ENCODE peak calls at places on chromosomes 13 and 19, in ten cellular contexts. J is fibroblast of mammary gland; U is Panc1; R is choroid plexus epithelial cell; Z is GM23248; B is IMR-90; L is ascending aorta; F is CD4-positive, CD25-positive, alpha-beta regulatory T cell; D is tibial artery; E is PC-3. I is an unnamed sample.

GRCh38 chr13:46575843-46576242 is 22.9 kb downstream of the LRCH1 start:
- DNase-seq in L (no peak), J (peak; percentile 91), U (no peak), D (no peak), B (peak; percentile 89), E (peak; percentile 53), Z (peak; percentile 91), R (peak; percentile 62), F (no peak), I (no peak)

GRCh38 chr19:10113964-10114650 is 2.6 kb downstream of the P2RY11 start:
- DNase-seq in Z (peak; percentile 18), E (peak; percentile 11), R (no peak), D (no peak), B (no peak), F (no peak), J (no peak), L (no peak), U (no peak), I (no peak)

GRCh38 chr19:29623726-29624488 is 17.8 kb downstream of the POP4 start:
- DNase-seq in D (no peak), J (no peak), Z (no peak), F (no peak), R (no peak), U (no peak), B (no peak), L (no peak), E (no peak), I (no peak)

GRCh38 chr19:38665950-38666661 is 18.7 kb downstream of the ACTN4 start:
- DNase-seq in E (peak; percentile 66), D (peak; percentile 84), R (no peak), J (no peak), Z (peak; percentile 54), F (no peak), B (peak; percentile 51), U (no peak), L (no peak), I (no peak)

GRCh38 chr13:44429311-44429710 is 55.7 kb downstream of the SERP2 start:
- DNase-seq in L (no peak), R (no peak), E (no peak), F (no peak), D (no peak), U (no peak), B (no peak), J (no peak), Z (no peak), I (no peak)

GRCh38 chr19:3980353-3981251 is 4.7 kb downstream of the EEF2 start:
- DNase-seq in B (no peak), E (no peak), R (no peak), U (no peak), F (no peak), Z (peak; percentile 19), J (no peak), L (no peak), D (no peak), I (no peak)

GRCh38 chr13:44734204-44734707 is 158.1 kb upstream of the TSC22D1 start:
- DNase-seq in J (peak; percentile 82), D (no peak), Z (peak; percentile 60), E (peak; percentile 69), L (no peak), B (peak; percentile 34), U (no peak), R (peak; percentile 28), F (no peak), I (peak; percentile 11)

GRCh38 chr19:48629599-48630288 is 7.4 kb downstream of the DBP start:
- DNase-seq in U (no peak), J (no peak), B (no peak), F (no peak), L (no peak), Z (peak; percentile 41), E (no peak), D (peak; percentile 77), R (peak; percentile 79), I (no peak)

GRCh38 chr19:18289471-18290066 is 8.1 kb upstream of the JUND start:
- DNase-seq in B (no peak), F (no peak), L (no peak), E (no peak), U (no peak), Z (no peak), D (no peak), R (no peak), J (no peak), I (no peak)

GRCh38 chr19:18290250-18291018 is 9.0 kb upstream of the JUND start:
- DNase-seq in E (no peak), Z (peak; percentile 39), F (peak; percentile 72), R (no peak), U (no peak), D (peak; percentile 90), L (peak; percentile 45), B (peak; percentile 52), J (no peak), I (no peak)

GRCh38 chr19:18292460-18292809 is 11.0 kb upstream of the JUND start:
- DNase-seq in R (no peak), F (no peak), B (no peak), J (no peak), D (no peak), U (no peak), E (no peak), L (no peak), Z (no peak), I (no peak)

GRCh38 chr19:18291590-18292459 is 10.4 kb upstream of the JUND start:
- DNase-seq in Z (peak; percentile 86), D (peak; percentile 96), B (peak; percentile 75), U (no peak), R (peak; percentile 87), E (peak; percentile 35), F (peak; percentile 72), L (peak; percentile 81), J (peak; percentile 77), I (no peak)

GRCh38 chr19:18291019-18291524 is 9.7 kb upstream of the JUND start:
- DNase-seq in R (no peak), F (peak; percentile 13), U (no peak), D (peak; percentile 77), L (no peak), B (no peak), J (no peak), E (no peak), Z (no peak), I (no peak)
- H3K4me3 ChIP-seq in R (peak overlapping the region; percentile 69), F (no peak overlapping the region), U (peak overlapping the region; percentile 43), D (peak overlapping the region; percentile 64), L (peak overlapping the region; percentile 72), B (peak overlapping the region; percentile 12), J (peak overlapping the region; percentile 64), E (no peak overlapping the region), Z (peak overlapping the region; percentile 72), I (peak overlapping the region; percentile 69)

GRCh38 chr19:57803594-57804325 is 11.0 kb downstream of the ZNF552 start:
- DNase-seq in Z (peak; percentile 78), B (peak; percentile 79), F (no peak), U (no peak), D (no peak), L (no peak), E (peak; percentile 54), J (peak; percentile 62), R (peak; percentile 80), I (peak; percentile 48)

GRCh38 chr19:57800696-57801095 is 14.0 kb downstream of the ZNF552 start:
- DNase-seq in F (no peak), B (no peak), L (no peak), Z (no peak), U (no peak), R (no peak), D (no peak), J (no peak), E (no peak), I (no peak)

GRCh38 chr19:57807541-57807940 is 7.2 kb downstream of the ZNF552 start:
- DNase-seq in L (no peak), E (no peak), J (peak; percentile 55), Z (peak; percentile 51), D (no peak), B (no peak), R (peak; percentile 56), F (no peak), U (no peak), I (no peak)

GRCh38 chr19:57802269-57802668 is 12.4 kb downstream of the ZNF552 start:
- DNase-seq in R (no peak), E (no peak), F (no peak), J (no peak), L (no peak), U (no peak), Z (no peak), D (no peak), B (no peak), I (no peak)

DNA sequence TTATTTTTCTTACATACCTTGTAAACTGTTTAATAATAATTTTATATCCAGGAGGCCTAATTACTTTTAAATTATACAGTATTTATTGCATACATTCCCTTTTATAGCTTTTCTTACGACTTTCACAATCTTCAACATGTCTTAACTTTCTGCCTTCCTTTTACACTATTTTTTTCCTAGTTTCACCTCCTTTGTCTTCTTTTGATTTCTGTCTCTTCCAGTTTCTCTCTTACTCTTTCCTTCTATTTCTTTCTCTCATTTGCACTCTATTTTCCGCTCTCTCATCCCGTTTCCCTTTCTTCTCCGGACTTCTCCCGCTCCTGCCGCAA is 11.5 kb downstream of the ZNF552 start:
- DNase-seq in L (no peak), D (no peak), E (no peak), Z (no peak), F (no peak), U (no peak), J (no peak), B (no peak), R (no peak), I (no peak)
- H3K4me3 ChIP-seq in L (peak overlapping the region; percentile 54), D (peak overlapping the region; percentile 60), E (peak overlapping the region; percentile 62), Z (peak overlapping the region; percentile 94), F (no peak overlapping the region), U (peak overlapping the region; percentile 49), J (peak overlapping the region; percentile 72), B (peak overlapping the region; percentile 59), R (peak overlapping the region; percentile 77), I (peak overlapping the region; percentile 80)

DNA sequence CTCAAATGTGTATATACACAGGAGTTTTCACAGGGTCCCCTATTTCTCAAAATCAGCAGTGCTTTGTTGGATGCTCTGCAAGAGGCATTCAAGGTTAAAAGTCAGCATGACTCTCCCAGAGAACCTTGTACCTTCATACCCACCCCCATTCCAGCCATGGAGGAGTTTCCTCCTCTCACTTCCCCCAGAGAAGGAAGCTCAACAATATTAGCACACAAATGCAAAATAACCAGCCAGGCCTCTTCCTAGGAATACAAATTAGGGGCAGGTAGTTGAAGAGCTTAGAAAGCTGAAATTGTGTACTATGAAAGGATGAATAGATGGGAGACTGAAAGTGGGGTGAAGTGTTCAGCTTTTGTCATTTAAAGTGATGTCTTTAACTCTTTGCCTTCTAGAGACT is 43.8 kb downstream of the SPRY2 start:
- DNase-seq in F (no peak), L (no peak), B (no peak), Z (no peak), J (no peak), D (no peak), R (no peak), E (no peak), U (no peak), I (no peak)
- H3K4me3 ChIP-seq in F (no peak overlapping the region), L (no peak overlapping the region), B (no peak overlapping the region), Z (no peak overlapping the region), J (no peak overlapping the region), D (no peak overlapping the region), R (no peak overlapping the region), E (no peak overlapping the region), U (no peak overlapping the region), I (no peak overlapping the region)

GRCh38 chr19:18429717-18430416 is 8.1 kb downstream of the ISYNA1 start:
- DNase-seq in Z (no peak), J (no peak), U (no peak), D (no peak), B (no peak), R (peak; percentile 52), F (no peak), L (no peak), E (no peak), I (no peak)

GRCh38 chr19:18428837-18429674 is 8.9 kb downstream of the ISYNA1 start:
- DNase-seq in L (no peak), F (peak; percentile 78), Z (peak; percentile 97), J (peak; percentile 56), E (no peak), U (no peak), R (peak; percentile 96), D (peak; percentile 87), B (peak; percentile 72), I (no peak)

GRCh38 chr19:18431351-18432197 is 6.4 kb downstream of the ISYNA1 start:
- DNase-seq in L (no peak), Z (no peak), F (no peak), R (no peak), E (no peak), J (no peak), D (peak; percentile 67), B (no peak), U (no peak), I (no peak)

GRCh38 chr19:18432275-18433038 is 5.5 kb downstream of the ISYNA1 start:
- DNase-seq in J (no peak), E (no peak), F (no peak), L (no peak), R (no peak), Z (no peak), U (no peak), D (peak; percentile 68), B (no peak), I (no peak)

GRCh38 chr19:18430417-18431144 is 7.4 kb downstream of the ISYNA1 start:
- DNase-seq in E (no peak), Z (no peak), L (no peak), U (no peak), D (peak; percentile 67), J (no peak), F (no peak), R (no peak), B (no peak), I (no peak)
- H3K4me3 ChIP-seq in E (no peak overlapping the region), Z (no peak overlapping the region), L (no peak overlapping the region), U (no peak overlapping the region), D (no peak overlapping the region), J (no peak overlapping the region), F (no peak overlapping the region), R (no peak overlapping the region), B (no peak overlapping the region), I (no peak overlapping the region)

I was measured in AG04450.